ENCODE peak calls at places on chromosome 2, in eight cellular contexts. L is left ventricle myocardium inferior, G is H9, Z is foreskin keratinocyte, T is fibroblast of lung, F is lower lobe of right lung, X is tibial artery, P is esophagus muscularis mucosa. Q is an unnamed sample.

GRCh38 chr2:172452845-172453244 is 25.5 kb downstream of the ITGA6 start:
- DNase-seq in L (no peak), P (peak), G (no peak), X (no peak), Z (no peak), F (no peak), T (no peak), Q (no peak)

GRCh38 chr2:74648009-74648443 is at the start of gene M1AP:
- DNase-seq in F (no peak), Z (peak), L (no peak), X (no peak), P (no peak), G (peak), T (no peak), Q (no peak)

GRCh38 chr2:38129987-38130386 is 54.0 kb upstream of the CYP1B1 start:
- DNase-seq in G (no peak), T (peak), F (no peak), L (no peak), P (no peak), X (peak), Z (no peak), Q (no peak)

GRCh38 chr2:145018502-145018901 is 498.6 kb upstream of the ZEB2 start:
- DNase-seq in Z (no peak), L (no peak), G (no peak), X (no peak), F (no peak), T (no peak), P (no peak), Q (no peak)

GRCh38 chr2:139259422-139260051 is 479.3 kb upstream of the NXPH2 start:
- DNase-seq in L (no peak), F (no peak), P (no peak), Z (no peak), T (no peak), X (no peak), G (no peak), Q (no peak)

GRCh38 chr2:212815453-212815852 is 276.9 kb upstream of the ERBB4 start:
- DNase-seq in L (no peak), T (no peak), P (no peak), G (no peak), F (no peak), X (no peak), Z (no peak), Q (no peak)

GRCh38 chr2:40372586-40372985 is 79.3 kb downstream of the SLC8A1 start:
- DNase-seq in Z (no peak), X (no peak), L (no peak), G (no peak), F (no peak), T (no peak), P (no peak), Q (no peak)

GRCh38 chr2:45882707-45883106 is 231.2 kb downstream of the PRKCE start:
- DNase-seq in G (no peak), Z (no peak), F (no peak), P (no peak), T (peak), L (peak), X (peak), Q (no peak)

GRCh38 chr2:63980794-63981193 is 38.4 kb downstream of the VPS54 start:
- DNase-seq in L (no peak), G (no peak), F (no peak), X (no peak), T (no peak), Z (no peak), P (no peak), Q (no peak)

GRCh38 chr2:240161087-240161750 is 20.8 kb upstream of the OTOS start:
- DNase-seq in L (no peak), Z (no peak), P (no peak), X (no peak), T (no peak), G (no peak), F (peak), Q (no peak)

GRCh38 chr2:206160807-206161179 is 1.1 kb downstream of the EEF1B2 start:
- DNase-seq in P (no peak), Z (no peak), L (no peak), G (no peak), T (no peak), F (no peak), X (no peak), Q (no peak)

GRCh38 chr2:206163251-206163880 is 3.7 kb downstream of the EEF1B2 start:
- DNase-seq in X (no peak), G (no peak), T (no peak), Z (no peak), L (no peak), P (no peak), F (no peak), Q (no peak)

GRCh38 chr2:206159346-206160123 is at the start of the genes EEF1B2 and NDUFS1:
- DNase-seq in F (peak), X (peak), P (peak), Z (peak), T (peak), L (peak), G (peak), Q (peak)

GRCh38 chr2:206160124-206160806 is 570 bp downstream of the EEF1B2 start:
- DNase-seq in G (no peak), T (peak), P (peak), Z (no peak), L (no peak), X (no peak), F (no peak), Q (peak)

GRCh38 chr2:206164261-206164862 is 4.7 kb downstream of the EEF1B2 start:
- DNase-seq in F (no peak), L (no peak), Z (no peak), X (no peak), P (no peak), G (no peak), T (peak), Q (peak)
- TF ChIP-seq CTCF in F (peak), L (peak), Z (peak), X (peak), P (peak), G (peak), T (peak), Q (peak)

GRCh38 chr2:8388779-8389178 is 293.1 kb upstream of the ID2 start:
- DNase-seq in Z (no peak), F (no peak), P (peak), L (no peak), X (no peak), T (no peak), G (no peak), Q (no peak)
- H3K27ac ChIP-seq in Z (no peak), F (no peak), P (no peak), L (no peak), X (no peak), T (no peak), G (no peak), Q (no peak)

DNA sequence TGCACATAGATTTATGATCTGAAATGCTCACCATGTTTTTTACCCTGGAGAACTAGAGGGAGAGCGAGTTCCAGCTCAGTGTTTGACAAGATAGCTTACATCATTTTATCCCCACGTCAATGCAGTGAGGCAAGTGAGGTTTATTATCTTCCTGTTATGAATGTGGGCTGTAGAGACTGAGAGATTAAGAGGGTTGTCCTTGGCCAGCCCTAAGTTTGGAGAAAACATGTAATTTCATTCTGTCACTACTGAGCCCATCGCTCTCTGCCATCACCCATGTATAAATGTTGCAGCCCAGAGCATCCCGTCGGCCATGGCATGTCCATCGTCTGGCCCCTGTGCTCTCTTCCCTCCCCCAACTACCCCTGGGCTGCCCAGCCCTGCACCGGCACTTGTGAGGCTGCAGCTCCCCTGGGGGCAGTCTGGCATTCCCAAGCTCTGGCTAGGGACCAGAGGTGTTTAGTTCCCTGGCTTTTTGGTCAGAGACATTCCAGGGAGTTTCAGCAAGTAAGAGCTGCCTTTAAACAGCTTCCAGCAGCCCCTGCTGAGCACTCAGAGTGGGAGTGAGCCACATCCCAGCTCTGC is 136.7 kb downstream of the ANTXR1 start:
- DNase-seq in Z (no peak), F (no peak), L (peak), T (peak), X (peak), P (no peak), G (peak), Q (no peak)
- TF ChIP-seq CTCF in Z (no peak), F (no peak), L (no peak), T (no peak), X (no peak), P (no peak), G (no peak), Q (no peak)

GRCh38 chr2:217289909-217290283 is 430.0 kb upstream of the TNP1 start:
- DNase-seq in F (no peak), T (peak), X (no peak), P (peak), L (no peak), Z (peak), G (no peak), Q (peak)

GRCh38 chr2:217290467-217290866 is 430.6 kb upstream of the TNP1 start:
- DNase-seq in L (no peak), X (no peak), T (no peak), F (no peak), Z (no peak), G (no peak), P (peak), Q (no peak)

GRCh38 chr2:217291259-217291658 is 431.4 kb upstream of the TNP1 start:
- DNase-seq in Z (no peak), F (no peak), L (no peak), P (peak), X (no peak), T (no peak), G (no peak), Q (no peak)

GRCh38 chr2:217288472-217289063 is 428.7 kb upstream of the TNP1 start:
- DNase-seq in P (peak), G (no peak), X (no peak), Z (no peak), L (no peak), F (no peak), T (no peak), Q (no peak)

GRCh38 chr2:217289153-217289908 is 429.5 kb upstream of the TNP1 start:
- DNase-seq in L (no peak), P (peak), Z (no peak), T (no peak), X (no peak), F (no peak), G (peak), Q (no peak)
- H3K27ac ChIP-seq in L (peak), P (peak), Z (no peak), T (no peak), X (no peak), F (no peak), G (no peak), Q (no peak)

GRCh38 chr2:33602216-33602830 is 3.2 kb upstream of the FAM98A start:
- DNase-seq in F (no peak), T (no peak), Z (peak), G (no peak), L (no peak), P (no peak), X (no peak), Q (no peak)

GRCh38 chr2:33598472-33599174 is 476 bp downstream of the FAM98A start:
- DNase-seq in P (no peak), X (peak), Z (no peak), L (no peak), T (peak), G (peak), F (peak), Q (peak)

GRCh38 chr2:33599943-33600192 is 769 bp upstream of the FAM98A start:
- DNase-seq in Z (no peak), T (no peak), G (no peak), X (no peak), P (no peak), L (no peak), F (no peak), Q (no peak)

GRCh38 chr2:33597026-33597425 is 2.1 kb downstream of the FAM98A start:
- DNase-seq in P (no peak), X (no peak), F (no peak), Z (no peak), G (no peak), T (no peak), L (no peak), Q (no peak)

DNA sequence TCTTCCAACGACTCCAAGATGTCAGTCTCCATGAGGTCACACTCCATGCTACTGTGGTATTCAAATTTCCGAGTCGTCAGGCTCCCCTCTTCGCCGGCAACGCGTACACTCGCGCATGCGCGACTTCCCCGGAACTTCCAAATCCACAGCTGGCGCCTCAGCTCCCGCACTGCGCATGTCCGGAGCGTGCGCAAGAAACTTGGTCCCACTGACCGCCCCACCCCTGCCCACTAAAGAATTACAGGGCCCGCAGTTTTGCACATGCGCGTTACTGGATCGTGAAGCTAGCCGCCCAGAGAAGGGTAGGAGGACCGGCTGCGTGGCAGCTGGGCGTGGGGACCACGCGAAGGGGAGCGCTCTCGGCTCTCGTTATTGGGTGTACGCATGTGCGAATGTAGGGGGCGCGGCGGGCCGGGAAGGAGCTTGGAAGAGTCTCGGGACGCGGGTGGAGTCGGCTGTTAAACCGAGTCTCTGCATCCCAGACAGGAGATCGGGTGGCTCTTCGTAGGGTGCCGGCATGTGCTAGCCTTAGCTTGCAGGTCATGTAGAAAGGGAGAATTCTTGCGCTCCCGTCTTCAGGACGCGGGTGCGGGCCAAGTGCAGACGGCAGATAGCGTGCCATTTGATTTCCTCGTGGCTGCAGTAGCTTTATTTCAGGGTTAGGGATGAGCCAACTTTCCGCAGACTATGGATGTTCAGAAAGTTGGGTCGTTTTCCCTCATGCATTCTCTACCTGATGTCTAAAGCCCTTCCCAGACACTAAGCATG is at the start of gene FAM98A:
- DNase-seq in Z (peak), X (peak), T (peak), F (peak), P (peak), G (peak), L (peak), Q (peak)
- TF ChIP-seq CTCF in Z (peak), X (peak), T (peak), F (peak), P (no peak), G (no peak), L (peak), Q (no peak)

GRCh38 chr2:102048465-102048864 is 56.7 kb downstream of the IL1R2 start:
- DNase-seq in L (no peak), F (no peak), X (peak), P (no peak), G (no peak), Z (no peak), T (peak), Q (no peak)

GRCh38 chr2:102051659-102052366 is 60.1 kb downstream of the IL1R2 start:
- DNase-seq in X (no peak), G (no peak), Z (no peak), T (peak), F (no peak), L (no peak), P (no peak), Q (no peak)

GRCh38 chr2:102052367-102052764 is 60.6 kb downstream of the IL1R2 start:
- DNase-seq in F (no peak), T (no peak), Z (no peak), X (no peak), P (no peak), L (no peak), G (no peak), Q (no peak)

GRCh38 chr2:102050854-102051391 is 59.2 kb downstream of the IL1R2 start:
- DNase-seq in F (peak), T (peak), G (no peak), Z (no peak), P (peak), X (peak), L (peak), Q (no peak)

GRCh38 chr2:102049756-102050443 is 58.1 kb downstream of the IL1R2 start:
- DNase-seq in L (no peak), F (no peak), T (peak), P (no peak), G (no peak), X (peak), Z (no peak), Q (no peak)
- H3K27ac ChIP-seq in L (peak), F (peak), T (peak), P (peak), G (no peak), X (peak), Z (no peak), Q (peak)

GRCh38 chr2:219638217-219638947 is 11.0 kb downstream of the SLC4A3 start:
- DNase-seq in P (no peak), T (no peak), Z (no peak), L (no peak), X (peak), G (peak), F (no peak), Q (peak)

GRCh38 chr2:219638948-219639341 is 11.5 kb downstream of the SLC4A3 start:
- DNase-seq in T (no peak), L (no peak), Z (no peak), P (no peak), F (no peak), X (peak), G (no peak), Q (no peak)

GRCh38 chr2:219636941-219637841 is 9.8 kb downstream of the SLC4A3 start:
- DNase-seq in L (no peak), P (no peak), T (no peak), Z (no peak), X (peak), G (peak), F (no peak), Q (no peak)

GRCh38 chr2:219636144-219636915 is 8.9 kb downstream of the SLC4A3 start:
- DNase-seq in Z (no peak), F (peak), L (no peak), G (peak), T (no peak), P (no peak), X (peak), Q (no peak)

GRCh38 chr2:219637842-219638185 is 10.4 kb downstream of the SLC4A3 start:
- DNase-seq in T (no peak), L (no peak), F (no peak), Z (no peak), G (no peak), P (no peak), X (peak), Q (no peak)
- TF ChIP-seq CTCF in T (no peak), L (no peak), F (no peak), Z (no peak), G (no peak), P (no peak), X (no peak), Q (no peak)

GRCh38 chr2:96929245-96929925 is 57.0 kb downstream of the FAM178B start:
- DNase-seq in Z (no peak), X (no peak), G (no peak), F (peak), T (no peak), P (no peak), L (no peak), Q (no peak)
- H3K27ac ChIP-seq in Z (no peak), X (no peak), G (no peak), F (no peak), T (no peak), P (no peak), L (no peak), Q (no peak)

DNA sequence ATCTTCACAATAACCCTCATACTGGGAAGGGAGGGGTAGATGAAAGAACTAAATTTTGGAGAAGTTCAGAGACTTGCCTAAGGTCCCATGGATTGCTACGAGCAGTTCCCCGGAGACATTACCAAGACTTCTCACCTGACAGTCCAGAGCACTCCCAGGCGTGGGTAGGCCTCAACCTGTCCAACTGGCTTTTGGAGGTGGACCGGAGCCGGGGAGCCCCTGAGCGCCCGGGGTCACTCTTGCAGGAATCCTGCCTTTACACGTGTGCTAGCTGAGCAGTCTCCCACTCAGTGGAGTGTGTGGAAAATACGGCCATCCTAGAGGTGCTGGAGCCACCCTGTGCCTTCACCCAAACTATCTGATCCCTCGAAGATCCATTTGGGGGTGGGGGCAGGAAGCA is 8.0 kb downstream of the POMC start:
- DNase-seq in Z (no peak), T (no peak), G (no peak), L (no peak), P (no peak), X (no peak), F (peak), Q (no peak)
- TF ChIP-seq CTCF in Z (no peak), T (no peak), G (no peak), L (no peak), P (no peak), X (no peak), F (no peak), Q (no peak)

Q was measured in RWPE1.